ENCODE peak calls at places on chromosomes 3 and 15, in nine cellular contexts. R is breast epithelium, X is Panc1, E is GM12878, J is GM12892, L is stomach, O is endothelial cell of umbilical vein, K is SK-N-MC, P is spleen. H is an unnamed sample.

GRCh38 chr3:116135462-116135861 is 309.8 kb downstream of the LSAMP start:
- DNase-seq in R (no peak), X (no peak), E (no peak), J (no peak), L (no peak), O (peak; percentile 1), K (no peak), P (no peak), H (no peak)

GRCh38 chr3:32421991-32422859 is 30.6 kb downstream of the CMTM7 start:
- DNase-seq in R (peak; percentile 95), X (no peak), E (no peak), J (no peak), L (peak; percentile 97), O (peak; percentile 97), K (no peak), P (peak; percentile 86), H (peak; percentile 8)

GRCh38 chr3:108428580-108428979 is 81.8 kb downstream of the MYH15 start:
- DNase-seq in R (no peak), X (no peak), E (no peak), J (no peak), L (no peak), O (no peak), K (no peak), P (no peak), H (no peak)

GRCh38 chr15:88331291-88331690 is 74.8 kb upstream of the NTRK3 start:
- DNase-seq in R (no peak), X (peak; percentile 5), E (no peak), J (peak; percentile 31), L (no peak), O (peak; percentile 6), K (no peak), P (no peak), H (no peak)

GRCh38 chr3:196422976-196423781 is 9.0 kb downstream of the UBXN7 start:
- DNase-seq in R (peak; percentile 70), X (no peak), E (no peak), J (no peak), L (peak; percentile 74), O (peak; percentile 36), K (no peak), P (no peak), H (no peak)

GRCh38 chr3:11370961-11371360 is 98.8 kb downstream of the ATG7 start:
- DNase-seq in R (no peak), X (no peak), E (no peak), J (no peak), L (no peak), O (no peak), K (no peak), P (no peak), H (no peak)

GRCh38 chr15:69729167-69729748 is 276.6 kb downstream of the RPLP1 start:
- DNase-seq in R (no peak), X (peak; percentile 32), E (no peak), J (peak; percentile 45), L (peak; percentile 58), O (peak; percentile 39), K (no peak), P (peak; percentile 83), H (no peak)

GRCh38 chr3:129694228-129694627 is 87.8 kb upstream of the PLXND1 start:
- DNase-seq in R (no peak), X (no peak), E (no peak), J (no peak), L (no peak), O (no peak), K (no peak), P (no peak), H (no peak)

GRCh38 chr15:96354731-96355560 is 24.4 kb downstream of the NR2F2 start:
- DNase-seq in R (no peak), X (no peak), E (no peak), J (no peak), L (no peak), O (peak; percentile 85), K (no peak), P (no peak), H (no peak)

GRCh38 chr15:80695911-80696651 is 971 bp downstream of the ABHD17C start:
- DNase-seq in R (no peak), X (no peak), E (no peak), J (no peak), L (peak; percentile 69), O (peak; percentile 40), K (no peak), P (no peak), H (no peak)

GRCh38 chr3:159771865-159772611 is 216.6 kb upstream of the IL12A start:
- DNase-seq in R (no peak), X (no peak), E (no peak), J (no peak), L (no peak), O (no peak), K (no peak), P (no peak), H (no peak)

GRCh38 chr3:159773706-159774105 is 214.9 kb upstream of the IL12A start:
- DNase-seq in R (no peak), X (no peak), E (no peak), J (no peak), L (no peak), O (no peak), K (no peak), P (no peak), H (no peak)

GRCh38 chr3:159776779-159777178 is 211.9 kb upstream of the IL12A start:
- DNase-seq in R (no peak), X (no peak), E (no peak), J (no peak), L (no peak), O (no peak), K (no peak), P (no peak), H (no peak)

GRCh38 chr3:159779883-159780282 is 208.8 kb upstream of the IL12A start:
- DNase-seq in R (no peak), X (no peak), E (no peak), J (no peak), L (no peak), O (no peak), K (no peak), P (no peak), H (no peak)

DNA sequence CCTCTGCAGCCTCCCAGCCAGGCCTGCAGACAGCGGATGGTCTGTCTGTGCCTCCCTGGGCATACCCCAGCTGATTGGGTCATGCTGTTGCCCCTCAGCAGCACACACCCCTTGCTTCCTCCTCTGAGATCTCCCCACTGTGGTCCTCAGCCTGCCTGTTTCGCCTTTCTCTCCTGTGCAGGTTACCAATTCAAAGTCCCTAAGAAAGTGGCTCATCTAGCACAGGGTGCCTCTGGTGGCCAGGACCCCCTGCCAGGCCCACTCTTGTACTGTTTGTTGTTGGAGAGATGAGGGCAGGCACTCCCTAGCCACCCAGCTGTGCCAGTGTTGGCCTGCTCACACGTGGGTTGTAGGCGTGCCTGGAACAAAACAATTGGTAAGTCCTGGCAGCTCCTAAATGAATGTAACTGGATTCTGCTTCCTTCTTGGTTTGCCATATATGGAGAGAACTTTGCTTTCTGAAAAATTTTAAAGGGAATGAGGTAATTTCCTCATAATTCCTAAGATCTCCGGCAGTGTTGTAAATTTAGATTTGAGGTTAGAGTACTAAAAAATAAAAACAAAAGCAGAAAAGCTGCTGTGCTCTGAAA is 213.2 kb upstream of the IL12A start:
- DNase-seq in R (no peak), X (no peak), E (no peak), J (no peak), L (no peak), O (peak; percentile 91), K (no peak), P (no peak), H (no peak)
- TF ChIP-seq POLR2AphosphoS5 in R (peak; percentile 19), X (no peak), E (no peak), J (no peak), L (peak; percentile 39), O (no peak), K (no peak), P (peak; percentile 7), H (peak; percentile 73)

GRCh38 chr15:25658560-25658959 is 204.6 kb downstream of the ATP10A start:
- DNase-seq in R (no peak), X (no peak), E (no peak), J (no peak), L (no peak), O (no peak), K (no peak), P (no peak), H (no peak)

GRCh38 chr15:25661898-25662297 is 201.2 kb downstream of the ATP10A start:
- DNase-seq in R (no peak), X (no peak), E (no peak), J (no peak), L (no peak), O (no peak), K (no peak), P (no peak), H (no peak)

GRCh38 chr15:25655168-25655956 is 207.8 kb downstream of the ATP10A start:
- DNase-seq in R (no peak), X (no peak), E (no peak), J (no peak), L (no peak), O (no peak), K (peak; percentile 26), P (no peak), H (no peak)

GRCh38 chr15:25663515-25663914 is 199.6 kb downstream of the ATP10A start:
- DNase-seq in R (no peak), X (no peak), E (no peak), J (no peak), L (no peak), O (no peak), K (no peak), P (no peak), H (no peak)

GRCh38 chr15:25659251-25659650 is 203.9 kb downstream of the ATP10A start:
- DNase-seq in R (no peak), X (no peak), E (no peak), J (no peak), L (no peak), O (no peak), K (no peak), P (no peak), H (no peak)
- TF ChIP-seq POLR2AphosphoS5 in R (no peak), X (no peak), E (no peak), J (no peak), L (no peak), O (no peak), K (no peak), P (no peak), H (no peak)

GRCh38 chr3:105869531-105869833 is 670 bp upstream of the CBLB start:
- DNase-seq in R (no peak), X (no peak), E (no peak), J (no peak), L (no peak), O (no peak), K (no peak), P (no peak), H (no peak)
- TF ChIP-seq POLR2AphosphoS5 in R (peak; percentile 9), X (no peak), E (no peak), J (no peak), L (no peak), O (no peak), K (no peak), P (no peak), H (no peak)

DNA sequence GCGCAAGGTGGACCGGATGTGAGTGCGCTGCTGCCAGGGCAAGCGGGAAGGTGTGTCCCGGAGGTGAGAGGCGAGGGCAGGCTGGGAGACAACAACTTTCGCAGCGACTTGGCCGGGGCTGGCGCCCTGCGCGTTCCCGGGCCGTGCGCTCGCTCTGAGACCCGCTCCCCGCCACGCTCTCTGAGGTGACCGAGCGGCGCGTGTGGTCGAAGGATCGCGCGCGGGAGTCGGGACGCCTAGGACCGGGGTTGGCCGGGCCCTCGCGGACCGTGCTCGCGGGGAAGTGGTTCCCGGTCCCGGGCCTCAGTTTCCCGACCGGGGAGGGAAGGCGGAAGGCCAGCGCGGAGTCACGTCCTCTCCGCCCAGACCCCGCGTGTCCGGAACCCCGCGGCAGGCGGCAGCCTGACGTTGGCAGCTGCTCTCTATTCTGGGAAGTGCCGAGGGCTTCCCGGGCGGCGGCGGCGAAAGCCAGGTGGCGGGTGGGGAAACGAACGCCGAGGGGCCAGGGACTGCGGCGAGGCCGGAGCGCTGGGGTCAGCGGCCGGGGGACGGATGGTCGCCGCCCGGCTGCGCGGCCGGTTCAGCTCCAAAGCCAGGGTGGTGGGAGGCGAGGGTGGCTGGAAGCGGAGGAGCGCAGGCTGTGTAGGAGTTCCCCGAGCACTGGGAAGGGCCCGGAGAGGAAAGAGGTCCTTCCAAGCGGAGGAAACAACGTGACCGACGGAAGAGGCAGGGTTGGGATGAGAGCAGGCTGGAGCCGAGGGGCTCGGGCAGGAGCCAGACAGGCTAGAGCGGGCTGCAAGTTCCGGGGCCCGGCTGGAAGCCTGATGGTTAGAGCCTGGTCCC is 1.0 kb upstream of the IGF2BP2 start:
- DNase-seq in R (no peak), X (no peak), E (no peak), J (peak; percentile 45), L (peak; percentile 61), O (peak; percentile 40), K (no peak), P (peak; percentile 82), H (no peak)
- TF ChIP-seq POLR2AphosphoS5 in R (no peak), X (no peak), E (no peak), J (no peak), L (peak; percentile 15), O (no peak), K (no peak), P (peak; percentile 36), H (peak; percentile 16)